ENCODE peak calls at places on chromosomes 4 and X, in four cellular contexts. P is cardiac fibroblast, N is GM23338, W is right atrium auricular region. Q is an unnamed sample.

GRCh38 chr4:22512306-22512705 is 3.6 kb downstream of the ADGRA3 start:
- DNase-seq in P (no peak), N (no peak), W (no peak), Q (no peak)

GRCh38 chr4:182628540-182628939 is 288.6 kb downstream of the DCTD start:
- DNase-seq in P (no peak), N (no peak), W (no peak), Q (no peak)

GRCh38 chrX:132491191-132491590 is 2.4 kb upstream of the MBNL3 start:
- DNase-seq in P (no peak), N (peak), W (no peak), Q (no peak)

GRCh38 chr4:115113382-115114106 is at the start of gene NDST4:
- DNase-seq in P (peak), N (no peak), W (no peak), Q (peak)

GRCh38 chr4:86496094-86497060 is 97.7 kb upstream of the PTPN13 start:
- DNase-seq in P (peak), N (peak), W (no peak), Q (peak)

GRCh38 chrX:72146527-72146926 is 14.8 kb upstream of the RTL5 start:
- DNase-seq in P (no peak), N (no peak), W (no peak), Q (no peak)

GRCh38 chr4:184818216-184818564 is 7.6 kb downstream of the ACSL1 start:
- DNase-seq in P (no peak), N (no peak), W (no peak), Q (no peak)

GRCh38 chr4:173301518-173302201 is 32.5 kb downstream of the HMGB2 start:
- DNase-seq in P (peak), N (peak), W (no peak), Q (no peak)

GRCh38 chr4:155009288-155009687 is 199.1 kb upstream of the NPY2R start:
- DNase-seq in P (no peak), N (no peak), W (no peak), Q (no peak)

GRCh38 chr4:183960021-183960420 is 54.9 kb downstream of the STOX2 start:
- DNase-seq in P (peak), N (peak), W (peak), Q (peak)

GRCh38 chr4:8239661-8240060 is 29.9 kb upstream of the HTRA3 start:
- DNase-seq in P (no peak), N (no peak), W (no peak), Q (no peak)

GRCh38 chr4:14399919-14400706 is 602.2 kb upstream of the CPEB2 start:
- DNase-seq in P (no peak), N (no peak), W (no peak), Q (no peak)

GRCh38 chr4:137226900-137227299 is 305.4 kb downstream of the PCDH18 start:
- DNase-seq in P (peak), N (peak), W (no peak), Q (no peak)

GRCh38 chr4:24103434-24104168 is 213.8 kb upstream of the PPARGC1A start:
- DNase-seq in P (peak), N (no peak), W (no peak), Q (no peak)

GRCh38 chr4:7156273-7157139 is 35.8 kb upstream of the SORCS2 start:
- DNase-seq in P (peak), N (peak), W (no peak), Q (peak)

GRCh38 chr4:3083732-3084131 is 9.3 kb downstream of the HTT start:
- DNase-seq in P (no peak), N (no peak), W (no peak), Q (no peak)

GRCh38 chrX:45756562-45756961 is 555.9 kb upstream of the DIPK2B start:
- DNase-seq in P (no peak), N (no peak), W (no peak), Q (no peak)

GRCh38 chrX:110317079-110317819 is 636 bp downstream of the AMMECR1 start:
- DNase-seq in P (no peak), N (peak), W (no peak), Q (peak)

GRCh38 chrX:41824551-41824950 is 98.8 kb downstream of the CASK start:
- DNase-seq in P (peak), N (no peak), W (no peak), Q (no peak)

GRCh38 chr4:81954266-81954665 is 419.5 kb downstream of the HNRNPD start:
- DNase-seq in P (no peak), N (no peak), W (no peak), Q (no peak)

GRCh38 chrX:134692990-134693389 is 34.7 kb upstream of the PLAC1 start:
- DNase-seq in P (peak), N (no peak), W (no peak), Q (no peak)

GRCh38 chrX:129318375-129318774 is 204.9 kb downstream of the SMARCA1 start:
- DNase-seq in P (peak), N (peak), W (no peak), Q (no peak)

GRCh38 chrX:100926453-100926852 is 2.3 kb downstream of the XKRX start:
- DNase-seq in P (no peak), N (no peak), W (no peak), Q (no peak)

GRCh38 chr4:186651181-186651603 is 72.5 kb downstream of the FAT1 start:
- DNase-seq in P (no peak), N (no peak), W (no peak), Q (no peak)

GRCh38 chrX:140480765-140481164 is 24.1 kb downstream of the SOX3 start:
- DNase-seq in P (no peak), N (no peak), W (no peak), Q (no peak)

GRCh38 chrX:136262812-136263315 is 11.7 kb upstream of the MAP7D3 start:
- DNase-seq in P (no peak), N (peak), W (no peak), Q (no peak)

GRCh38 chr4:118839221-118839927 is 3.4 kb upstream of the SEC24D start:
- DNase-seq in P (no peak), N (no peak), W (no peak), Q (no peak)

GRCh38 chr4:128517739-128518510 is 230.3 kb upstream of the PGRMC2 start:
- DNase-seq in P (peak), N (peak), W (peak), Q (no peak)

GRCh38 chr4:168923526-168924194 is 86.4 kb downstream of the CBR4 start:
- DNase-seq in P (peak), N (peak), W (no peak), Q (peak)

GRCh38 chrX:119990409-119990994 is 47.0 kb upstream of the NKAP start:
- DNase-seq in P (no peak), N (no peak), W (no peak), Q (peak)

GRCh38 chr4:79150820-79151416 is 174.9 kb downstream of the NAA11 start:
- DNase-seq in P (no peak), N (no peak), W (no peak), Q (no peak)

GRCh38 chr4:55791666-55792065 is 27.9 kb upstream of the EXOC1L start:
- DNase-seq in P (peak), N (peak), W (no peak), Q (no peak)

GRCh38 chr4:1869530-1870327 is 1.5 kb upstream of the NSD2 start:
- DNase-seq in P (no peak), N (no peak), W (no peak), Q (no peak)

GRCh38 chr4:122712782-122713181 is 19.7 kb upstream of the BBS12 start:
- DNase-seq in P (no peak), N (no peak), W (no peak), Q (no peak)

GRCh38 chrX:107629533-107629909 is 1.2 kb downstream of the PRPS1 start:
- DNase-seq in P (peak), N (peak), W (no peak), Q (no peak)

GRCh38 chrX:117973175-117974075 is 143.2 kb downstream of the KLHL13 start:
- DNase-seq in P (no peak), N (no peak), W (no peak), Q (peak)

GRCh38 chrX:17689971-17690409 is 47.3 kb upstream of the SCML1 start:
- DNase-seq in P (peak), N (peak), W (no peak), Q (no peak)

GRCh38 chr4:150818661-150819060 is 196.4 kb downstream of the LRBA start:
- DNase-seq in P (peak), N (no peak), W (no peak), Q (no peak)

GRCh38 chrX:124426273-124426672 is 79.9 kb downstream of the SH2D1A start:
- DNase-seq in P (no peak), N (no peak), W (no peak), Q (no peak)

GRCh38 chrX:124426824-124427223 is 80.5 kb downstream of the SH2D1A start:
- DNase-seq in P (no peak), N (no peak), W (no peak), Q (no peak)

DNA sequence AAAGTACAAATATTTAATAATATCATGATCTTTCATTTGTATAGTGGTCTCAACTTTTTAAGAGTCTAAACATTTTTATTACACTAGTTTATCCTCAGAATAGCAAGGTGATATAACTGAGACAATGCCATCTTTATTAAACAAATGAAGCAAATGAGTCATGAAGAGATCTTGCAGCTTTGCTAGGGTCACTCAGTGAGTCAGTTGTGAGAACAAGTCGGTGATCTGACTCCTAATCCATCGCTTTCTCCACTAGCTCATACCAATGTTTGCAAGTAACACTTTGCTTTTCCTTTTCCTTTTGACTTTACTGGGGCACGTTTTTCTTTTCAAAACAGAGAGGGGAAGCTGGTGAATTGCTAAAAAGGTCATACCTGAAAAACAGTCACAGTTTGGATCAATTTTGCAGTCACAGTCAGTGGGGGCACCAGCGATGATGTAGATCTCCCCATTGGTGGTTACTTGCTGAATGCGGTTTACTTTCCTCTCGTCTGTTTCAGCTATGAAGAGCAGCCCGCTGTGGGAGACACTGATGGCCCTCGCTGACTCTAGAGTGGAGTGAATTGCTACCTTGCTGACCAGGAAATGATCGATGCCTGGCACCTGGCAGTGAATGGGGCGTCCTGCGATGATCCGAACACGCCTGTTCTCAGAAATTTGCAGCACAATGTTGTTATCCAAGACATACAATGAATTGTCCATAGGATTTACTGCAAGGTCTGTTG is 75.7 kb downstream of the SH2D1A start:
- DNase-seq in P (no peak), N (peak), W (no peak), Q (no peak)
- TF ChIP-seq CTCF in P (no peak), N (no peak), W (no peak), Q (no peak)

GRCh38 chr4:112266823-112267222 is 18.9 kb downstream of the TIFA start:
- DNase-seq in P (peak), N (peak), W (no peak), Q (no peak)
- TF ChIP-seq CTCF in P (peak), N (peak), W (peak), Q (no peak)

DNA sequence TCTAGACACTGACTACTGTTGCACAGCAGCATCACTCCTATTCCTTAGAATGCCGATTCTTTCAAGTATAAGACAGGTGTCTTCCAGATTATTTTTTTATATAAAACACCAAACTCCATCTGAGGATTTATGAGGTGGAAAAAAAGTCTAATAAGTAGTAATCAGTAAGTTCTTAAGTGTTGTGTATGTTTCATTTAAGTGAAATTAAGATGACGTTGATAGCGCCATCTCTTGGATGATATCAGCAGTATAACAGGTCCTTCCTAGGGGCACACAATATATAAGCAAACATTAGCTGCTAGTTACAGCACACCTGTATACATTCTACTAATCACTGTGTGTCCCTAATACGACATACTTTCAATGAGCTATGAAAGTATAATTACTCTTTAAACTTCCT is 99.6 kb upstream of the STS start:
- DNase-seq in P (no peak), N (peak), W (no peak), Q (no peak)
- TF ChIP-seq CTCF in P (no peak), N (peak), W (no peak), Q (no peak)

GRCh38 chrX:111447298-111447697 is 35.3 kb upstream of the DCX start:
- DNase-seq in P (no peak), N (peak), W (no peak), Q (peak)
- TF ChIP-seq CTCF in P (no peak), N (peak), W (peak), Q (peak)

Q was measured in glutamatergic neuron.